ENCODE peak calls at places on chromosomes 3 and 15, in five cellular contexts. J is A172, P is LHCN-M2, T is GM12865, R is right lobe of liver. V is an unnamed sample.

GRCh38 chr15:74406517-74406916 is 27.2 kb downstream of the SEMA7A start:
- DNase-seq in J (no peak), P (no peak), T (no peak), R (no peak), V (no peak)

GRCh38 chr3:124620600-124621063 is 109.6 kb upstream of the UMPS start:
- DNase-seq in J (peak; percentile 75), P (peak; percentile 40), T (peak; percentile 62), R (peak; percentile 67), V (peak; percentile 28)

GRCh38 chr3:8622873-8623725 is 21.5 kb downstream of the SSUH2 start:
- DNase-seq in J (peak; percentile 64), P (peak; percentile 46), T (peak; percentile 69), R (peak; percentile 66), V (peak; percentile 47)

GRCh38 chr15:29128671-29129070 is 141.0 kb downstream of the NSMCE3 start:
- DNase-seq in J (no peak), P (no peak), T (no peak), R (peak; percentile 17), V (no peak)

GRCh38 chr15:27091270-27091940 is 120.4 kb downstream of the GABRG3 start:
- DNase-seq in J (no peak), P (no peak), T (no peak), R (no peak), V (no peak)

GRCh38 chr15:69713726-69714559 is 261.3 kb downstream of the RPLP1 start:
- DNase-seq in J (peak; percentile 25), P (no peak), T (peak; percentile 93), R (no peak), V (no peak)

GRCh38 chr15:77482570-77482969 is 61.9 kb downstream of the HMG20A start:
- DNase-seq in J (peak; percentile 72), P (peak; percentile 69), T (no peak), R (no peak), V (no peak)

GRCh38 chr15:64438653-64439447 is 21.5 kb upstream of the ZNF609 start:
- DNase-seq in J (no peak), P (no peak), T (no peak), R (no peak), V (no peak)

GRCh38 chr15:66718220-66718988 is 16.4 kb downstream of the SMAD6 start:
- DNase-seq in J (no peak), P (no peak), T (no peak), R (no peak), V (no peak)

GRCh38 chr15:40049076-40049475 is 10.1 kb upstream of the SRP14 start:
- DNase-seq in J (no peak), P (no peak), T (no peak), R (no peak), V (no peak)

GRCh38 chr3:43185256-43185655 is 79.4 kb upstream of the POMGNT2 start:
- DNase-seq in J (no peak), P (no peak), T (no peak), R (no peak), V (no peak)

GRCh38 chr3:182671942-182672341 is 121.4 kb upstream of the ATP11B start:
- DNase-seq in J (no peak), P (peak; percentile 47), T (no peak), R (no peak), V (peak; percentile 15)

GRCh38 chr3:30355622-30356021 is 250.8 kb upstream of the TGFBR2 start:
- DNase-seq in J (no peak), P (no peak), T (no peak), R (no peak), V (no peak)

GRCh38 chr3:8981700-8982099 is 18.4 kb upstream of the RAD18 start:
- DNase-seq in J (no peak), P (no peak), T (no peak), R (no peak), V (no peak)

GRCh38 chr3:160099855-160100254 is 111.2 kb downstream of the IL12A start:
- DNase-seq in J (no peak), P (no peak), T (peak; percentile 53), R (no peak), V (no peak)

GRCh38 chr3:180594631-180595348 is 7.2 kb upstream of the TTC14 start:
- DNase-seq in J (peak; percentile 57), P (peak; percentile 43), T (peak; percentile 50), R (no peak), V (peak; percentile 50)

GRCh38 chr3:158768881-158769518 is 32.9 kb upstream of the MFSD1 start:
- DNase-seq in J (peak; percentile 86), P (peak; percentile 87), T (no peak), R (no peak), V (peak; percentile 45)

V was measured in COLO829.